ENCODE peak calls at places on chromosomes 13 and 19, in four cellular contexts. K is GM20000, X is thoracic aorta, W is endodermal cell. J is an unnamed sample.

GRCh38 chr13:93307651-93308050 is 81.0 kb downstream of the GPC6 start:
- DNase-seq in W (no peak), K (no peak), X (no peak), J (no peak)

GRCh38 chr19:49213791-49214190 is 56.2 kb downstream of the TRPM4 start:
- DNase-seq in K (no peak), W (peak), X (no peak), J (peak)

GRCh38 chr19:56383826-56384605 is 9.3 kb downstream of the ZNF582 start:
- DNase-seq in X (no peak), W (no peak), K (no peak), J (no peak)

GRCh38 chr19:49890349-49891311 is 6.1 kb downstream of the IL4I1 start:
- DNase-seq in K (peak), W (peak), X (no peak), J (no peak)

GRCh38 chr13:34672631-34673030 is 269.4 kb upstream of the NBEA start:
- DNase-seq in W (no peak), X (no peak), K (no peak), J (no peak)

GRCh38 chr13:19606152-19606551 is 27.3 kb upstream of the MPHOSPH8 start:
- DNase-seq in K (no peak), W (no peak), X (no peak), J (no peak)

GRCh38 chr13:53460776-53461175 is 432.2 kb downstream of the OLFM4 start:
- DNase-seq in X (no peak), W (peak), K (no peak), J (no peak)

GRCh38 chr19:10692673-10693264 is 8.5 kb upstream of the QTRT1 start:
- DNase-seq in K (no peak), X (no peak), W (peak), J (no peak)

GRCh38 chr13:49858183-49858856 is 65.8 kb upstream of the KPNA3 start:
- DNase-seq in K (no peak), X (no peak), W (no peak), J (peak)

GRCh38 chr13:48817166-48817802 is 158.4 kb upstream of the FNDC3A start:
- DNase-seq in X (no peak), K (no peak), W (no peak), J (no peak)

GRCh38 chr13:33233547-33233946 is 52.0 kb downstream of the STARD13 start:
- DNase-seq in X (no peak), K (no peak), W (no peak), J (no peak)

GRCh38 chr13:33347866-33348265 is 62.3 kb upstream of the STARD13 start:
- DNase-seq in X (no peak), K (no peak), W (no peak), J (no peak)

GRCh38 chr19:42879613-42880012 is at the start of gene PSG1:
- DNase-seq in W (no peak), K (no peak), X (no peak), J (no peak)

GRCh38 chr13:44393391-44393790 is 19.8 kb downstream of the SERP2 start:
- DNase-seq in W (no peak), K (no peak), X (no peak), J (no peak)

GRCh38 chr13:52786747-52787146 is 47.1 kb upstream of the CNMD start:
- DNase-seq in W (no peak), K (no peak), X (no peak), J (peak)

GRCh38 chr19:7386308-7386707 is 37.6 kb downstream of the ARHGEF18 start:
- DNase-seq in W (peak), X (no peak), K (no peak), J (no peak)

GRCh38 chr13:112183544-112184145 is 116.7 kb downstream of the SOX1 start:
- DNase-seq in W (peak), X (no peak), K (no peak), J (no peak)

GRCh38 chr13:47455581-47455980 is 545.5 kb downstream of the SUCLA2 start:
- DNase-seq in X (no peak), W (no peak), K (no peak), J (peak)

GRCh38 chr13:28714651-28715050 is 4.1 kb downstream of the SLC46A3 start:
- DNase-seq in X (no peak), K (no peak), W (no peak), J (no peak)

GRCh38 chr13:60143775-60144174 is 20.0 kb downstream of the DIAPH3 start:
- DNase-seq in W (no peak), K (no peak), X (no peak), J (no peak)

GRCh38 chr13:24203726-24204295 is 43.3 kb downstream of the SPATA13 start:
- DNase-seq in X (no peak), W (no peak), K (no peak), J (no peak)

GRCh38 chr13:30866692-30867669 is 39.1 kb upstream of the MEDAG start:
- DNase-seq in X (no peak), K (no peak), W (peak), J (no peak)

GRCh38 chr13:41960195-41960699 is 662 bp downstream of the VWA8 start:
- DNase-seq in W (peak), K (no peak), X (no peak), J (no peak)

DNA sequence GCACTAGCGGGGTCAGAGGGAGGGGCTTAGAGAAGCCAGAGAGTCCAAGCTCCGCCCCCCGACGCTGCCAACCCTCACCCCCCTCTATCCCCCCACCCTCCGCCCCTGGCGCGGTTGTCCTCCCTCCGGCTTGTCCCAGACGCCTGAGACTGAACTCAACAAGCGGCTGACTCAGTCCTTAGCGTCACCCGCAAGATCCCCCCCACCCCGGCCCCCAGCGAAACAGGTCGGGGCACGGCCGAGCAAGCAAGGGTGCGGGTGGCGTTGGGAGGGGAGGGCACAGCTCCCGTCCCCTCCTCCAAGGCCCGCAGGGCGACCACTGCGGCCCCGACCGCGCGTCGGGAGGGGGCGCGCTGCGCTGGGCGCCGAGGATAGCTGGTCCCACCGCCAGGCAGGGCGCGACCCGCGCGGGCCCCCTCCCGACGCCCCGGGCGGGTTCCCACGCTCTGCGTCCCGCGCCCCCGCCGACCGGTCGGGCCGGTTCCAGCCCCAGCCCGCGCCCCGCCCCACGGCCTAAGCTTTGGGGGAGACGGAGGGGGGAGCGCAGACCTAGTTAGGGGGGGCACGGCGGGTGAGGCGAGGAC is 5.3 kb downstream of the NOTCH3 start:
- DNase-seq in W (peak), X (peak), K (no peak), J (peak)
- TF ChIP-seq CTCF in W (peak), X (no peak), K (no peak), J (no peak)

DNA sequence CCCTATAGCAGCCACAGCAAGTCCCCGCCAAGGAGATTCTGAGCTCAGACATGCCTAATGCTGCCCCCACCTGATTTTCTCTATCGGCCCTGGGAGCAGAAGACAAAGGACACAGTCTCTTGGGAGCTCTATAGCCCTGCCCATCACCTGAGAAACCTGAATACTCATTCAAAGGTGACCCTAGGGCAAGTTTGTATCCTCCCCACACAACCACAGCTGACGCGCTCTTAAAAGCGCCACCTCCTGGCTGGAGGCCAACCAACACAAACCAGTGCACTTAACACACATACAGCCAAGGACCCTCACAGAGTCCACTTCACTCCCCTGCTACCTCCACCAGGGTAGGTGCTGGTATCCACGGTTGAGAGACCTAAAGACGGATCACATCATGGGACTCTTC is 8.8 kb upstream of the IGFL4 start:
- DNase-seq in W (peak), X (no peak), K (no peak), J (peak)
- TF ChIP-seq CTCF in W (peak), X (no peak), K (no peak), J (no peak)

GRCh38 chr19:13782537-13782936 is 8.3 kb downstream of the C19orf53 start:
- DNase-seq in X (no peak), K (no peak), W (no peak), J (no peak)
- TF ChIP-seq CTCF in X (no peak), K (no peak), W (no peak), J (no peak)

GRCh38 chr13:46059405-46059804 is 6.9 kb upstream of the ZC3H13 start:
- DNase-seq in W (no peak), K (no peak), X (no peak), J (no peak)
- TF ChIP-seq CTCF in W (no peak), K (no peak), X (no peak), J (no peak)

DNA sequence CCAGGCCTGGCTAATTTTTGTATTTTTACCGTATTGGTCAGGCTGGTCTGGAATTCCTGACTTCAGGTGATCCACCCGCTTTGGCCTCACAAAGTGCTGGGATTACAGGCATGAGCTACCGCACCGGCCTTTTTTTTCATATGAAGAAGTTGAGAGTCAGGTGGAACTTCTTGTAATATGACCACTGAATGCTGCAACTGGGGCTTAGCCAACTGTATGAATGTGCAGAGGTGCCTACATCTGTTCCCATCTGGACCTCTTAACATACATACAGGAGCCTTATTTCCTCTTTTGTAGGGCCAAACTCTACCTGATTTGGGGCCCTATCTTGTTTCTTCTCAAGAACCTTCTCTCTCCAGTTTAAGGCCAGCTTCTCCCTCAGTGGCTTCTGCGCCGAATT is 11.9 kb upstream of the GGACT start:
- DNase-seq in W (no peak), K (no peak), X (no peak), J (no peak)
- TF ChIP-seq CTCF in W (no peak), K (no peak), X (no peak), J (no peak)

GRCh38 chr19:8610928-8611284 is 391 bp upstream of the ADAMTS10 start:
- DNase-seq in W (no peak), K (no peak), X (no peak), J (no peak)

GRCh38 chr19:8610041-8610927 is at the start of gene ADAMTS10:
- DNase-seq in W (peak), X (no peak), K (peak), J (no peak)

GRCh38 chr19:8608858-8609209 is 1.7 kb downstream of the ADAMTS10 start:
- DNase-seq in X (no peak), K (no peak), W (no peak), J (no peak)

GRCh38 chr19:8611391-8611883 is 922 bp upstream of the ADAMTS10 start:
- DNase-seq in W (peak), K (no peak), X (no peak), J (no peak)

GRCh38 chr19:8609210-8610040 is 1.1 kb downstream of the ADAMTS10 start:
- DNase-seq in X (peak), W (peak), K (peak), J (no peak)
- TF ChIP-seq CTCF in X (peak), W (peak), K (no peak), J (no peak)

J was measured in Calu3.